ENCODE peak calls at places on chromosomes 13 and 19, in ten cellular contexts. E is body of pancreas, R is A549, Y is endothelial cell, N is fibroblast of mammary gland, D is fibroblast of lung, U is IMR-90, A is tibial nerve, K is fibroblast of the aortic adventitia, O is RWPE1. B is an unnamed sample.

GRCh38 chr13:49022472-49023144 is 46.9 kb downstream of the FNDC3A start:
- DNase-seq in R (no peak), U (peak), K (peak), D (peak), O (no peak), A (no peak), N (peak), E (no peak), Y (no peak), B (no peak)

GRCh38 chr13:46185634-46186033 is 3.7 kb upstream of the LCP1 start:
- DNase-seq in R (no peak), U (no peak), O (no peak), D (no peak), K (no peak), A (no peak), N (no peak), E (no peak), Y (no peak), B (no peak)

GRCh38 chr19:23440791-23441190 is 45.5 kb upstream of the ZNF91 start:
- DNase-seq in D (no peak), Y (no peak), R (peak), E (no peak), K (no peak), U (no peak), A (no peak), N (no peak), O (no peak), B (peak)

GRCh38 chr13:40170982-40171381 is 495.5 kb downstream of the FOXO1 start:
- DNase-seq in N (no peak), Y (no peak), O (no peak), U (no peak), A (no peak), K (no peak), E (no peak), R (no peak), D (no peak), B (peak)

GRCh38 chr13:50126378-50127016 is 111.3 kb downstream of the KCNRG start:
- DNase-seq in D (peak), U (peak), N (peak), K (peak), R (peak), E (no peak), Y (no peak), A (no peak), O (no peak), B (peak)

GRCh38 chr13:77448689-77449088 is 86.8 kb upstream of the SCEL start:
- DNase-seq in N (no peak), Y (no peak), K (no peak), O (no peak), E (no peak), U (no peak), D (no peak), R (no peak), A (no peak), B (no peak)

GRCh38 chr13:40187836-40188591 is 478.4 kb downstream of the FOXO1 start:
- DNase-seq in N (no peak), U (no peak), O (no peak), K (no peak), E (no peak), A (no peak), Y (no peak), D (no peak), R (no peak), B (peak)

GRCh38 chr19:13981021-13981420 is 25.1 kb downstream of the RFX1 start:
- DNase-seq in D (no peak), E (no peak), Y (no peak), K (no peak), A (no peak), U (no peak), N (no peak), R (no peak), O (no peak), B (no peak)

GRCh38 chr13:97426695-97427094 is 7.3 kb upstream of the RAP2A start:
- DNase-seq in O (no peak), R (no peak), K (no peak), D (no peak), N (no peak), U (no peak), Y (no peak), A (no peak), E (no peak), B (no peak)

GRCh38 chr19:8363803-8364771 is at the start of gene ANGPTL4:
- DNase-seq in A (peak), R (peak), O (peak), Y (peak), U (peak), D (peak), E (peak), N (peak), K (peak), B (peak)

DNA sequence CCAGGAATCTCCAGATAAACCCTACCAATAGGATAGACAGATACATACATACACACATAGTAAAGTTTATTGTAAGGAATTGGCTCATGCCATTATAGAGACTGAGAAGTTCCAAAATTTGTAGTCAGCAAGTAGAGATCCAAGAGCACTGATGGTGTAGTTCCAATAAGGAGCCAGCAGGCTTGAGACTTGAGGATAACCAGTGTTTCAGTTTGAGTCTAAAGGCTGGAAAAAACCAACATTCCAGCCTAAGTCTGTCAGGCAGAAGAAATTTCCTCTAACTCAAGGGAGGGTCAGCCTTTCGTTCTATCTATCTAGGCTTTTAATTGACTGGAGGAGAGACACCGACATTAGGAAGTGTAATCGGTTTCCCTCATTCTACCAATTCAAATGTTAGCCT is 110.2 kb upstream of the TSHZ3 start:
- DNase-seq in Y (no peak), E (no peak), O (no peak), R (no peak), D (no peak), N (peak), A (no peak), U (no peak), K (no peak), B (no peak)
- TF ChIP-seq CTCF in Y (peak), E (no peak), O (no peak), R (no peak), D (no peak), N (no peak), A (no peak), U (peak), K (peak), B (no peak)

DNA sequence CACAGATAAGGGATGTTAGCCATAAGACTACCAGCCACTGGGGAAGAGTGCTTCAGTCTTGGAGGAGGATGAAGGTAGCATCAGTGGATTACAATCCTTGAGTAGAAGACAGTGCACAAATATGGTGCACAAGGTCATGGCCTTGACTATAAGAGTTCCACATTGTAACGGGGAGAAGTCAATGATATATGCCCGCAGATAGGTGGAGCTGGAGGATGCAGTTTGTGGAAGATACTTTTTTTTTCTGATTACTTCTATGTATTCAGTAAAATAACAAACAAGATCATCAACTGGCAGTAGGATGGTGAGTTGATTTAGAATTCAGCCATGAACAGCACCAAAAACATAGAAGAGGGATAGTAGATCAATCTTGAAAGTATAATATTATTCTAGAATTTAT is 926.8 kb upstream of the MIR17HG start:
- DNase-seq in K (peak), N (peak), U (peak), O (no peak), E (no peak), A (no peak), D (peak), R (no peak), Y (no peak), B (no peak)
- TF ChIP-seq CTCF in K (peak), N (peak), U (peak), O (no peak), E (no peak), A (no peak), D (peak), R (no peak), Y (no peak), B (no peak)

GRCh38 chr19:3122512-3122870 is 13.3 kb upstream of the GNA15 start:
- DNase-seq in O (no peak), U (no peak), A (no peak), E (no peak), Y (no peak), N (no peak), D (no peak), K (no peak), R (no peak), B (no peak)
- TF ChIP-seq CTCF in O (no peak), U (no peak), A (no peak), E (no peak), Y (no peak), N (no peak), D (no peak), K (no peak), R (no peak), B (no peak)

DNA sequence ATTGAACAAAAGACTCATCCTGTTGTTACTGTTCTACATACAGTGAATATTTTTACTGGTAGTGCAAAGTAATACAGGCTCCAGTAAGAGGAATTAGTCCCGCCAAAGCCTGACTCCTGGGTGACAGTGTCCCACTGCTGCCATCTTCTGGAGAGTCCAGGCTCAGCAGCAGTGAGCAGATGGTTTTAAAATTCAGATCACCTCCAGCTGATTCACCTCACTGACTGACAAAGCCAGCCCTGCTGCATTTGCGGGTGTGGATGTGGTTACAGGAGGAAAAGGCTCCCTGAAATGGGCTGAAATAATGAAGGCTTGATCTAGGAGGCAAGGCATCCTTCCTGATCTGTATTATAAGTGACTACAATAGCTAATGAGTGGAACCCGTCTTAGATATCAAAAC is 18.3 kb downstream of the PABPC3 start:
- DNase-seq in E (peak), Y (peak), D (peak), U (peak), K (peak), R (peak), A (peak), O (peak), N (peak), B (peak)
- TF ChIP-seq CTCF in E (peak), Y (peak), D (peak), U (peak), K (peak), R (peak), A (peak), O (peak), N (peak), B (peak)

DNA sequence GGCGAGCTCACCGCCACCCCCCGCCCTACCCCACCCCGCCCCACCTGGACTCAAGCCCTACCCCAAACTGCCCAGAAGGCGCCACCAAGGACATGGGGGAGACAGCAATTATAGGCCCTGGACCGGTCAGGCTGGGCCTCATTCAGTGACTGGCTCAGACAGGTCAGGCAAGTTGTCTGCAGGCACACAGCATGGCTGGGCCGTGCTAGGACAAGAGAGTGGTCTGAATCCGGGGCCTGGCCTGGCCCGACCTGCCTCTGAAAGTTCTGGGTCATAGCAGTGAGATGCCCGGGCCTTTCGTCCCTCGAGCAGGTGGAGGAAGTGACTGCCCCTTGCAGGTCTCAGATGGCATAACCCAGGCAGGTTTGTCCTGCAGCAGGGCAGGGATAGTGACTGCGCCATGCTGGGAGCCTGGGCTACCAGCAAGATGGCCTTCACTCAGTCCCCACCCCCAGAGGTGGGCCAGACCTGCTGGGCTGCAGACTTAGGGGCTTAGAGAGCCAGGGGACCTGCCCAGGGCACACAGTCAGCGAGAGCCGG is 21.0 kb downstream of the COMP start:
- DNase-seq in U (no peak), D (no peak), O (no peak), E (no peak), Y (no peak), N (no peak), K (no peak), R (no peak), A (no peak), B (no peak)
- TF ChIP-seq CTCF in U (no peak), D (no peak), O (no peak), E (no peak), Y (no peak), N (no peak), K (no peak), R (no peak), A (no peak), B (no peak)

GRCh38 chr19:9828551-9829063 is 889 bp downstream of the UBL5 start:
- DNase-seq in K (no peak), A (no peak), Y (no peak), O (no peak), N (no peak), E (no peak), D (no peak), R (no peak), U (no peak), B (no peak)

GRCh38 chr19:9818734-9819589 is at the start of gene FBXL12:
- DNase-seq in N (peak), D (peak), U (peak), R (peak), K (peak), A (peak), Y (peak), E (peak), O (peak), B (peak)

GRCh38 chr19:9819590-9819898 is 665 bp upstream of the FBXL12 start:
- DNase-seq in Y (no peak), R (peak), K (no peak), O (no peak), E (no peak), U (no peak), N (no peak), D (no peak), A (no peak), B (no peak)

GRCh38 chr19:9827325-9828238 is at the start of gene UBL5:
- DNase-seq in R (peak), K (peak), A (peak), O (peak), U (peak), D (peak), E (peak), N (peak), Y (peak), B (peak)

DNA sequence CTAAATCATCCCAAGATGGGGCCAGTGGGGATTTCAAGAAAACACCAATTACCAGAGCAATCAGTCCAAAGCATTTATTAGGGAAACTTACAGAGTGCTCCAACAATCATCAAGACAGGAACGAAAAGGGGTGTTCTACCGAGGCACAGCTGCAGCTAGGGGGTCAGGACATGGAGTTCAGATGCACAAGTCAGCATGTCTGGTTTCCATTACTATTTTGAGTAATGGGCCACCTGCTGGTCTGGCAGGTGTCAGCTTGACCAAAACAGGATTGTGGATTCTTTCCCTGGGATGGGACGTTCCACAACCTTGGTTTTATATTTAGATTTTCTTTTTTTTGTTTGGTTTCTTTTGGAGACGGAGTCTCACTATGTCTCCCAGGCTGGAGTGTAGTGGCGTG is 3.9 kb upstream of the UBL5 start:
- DNase-seq in Y (no peak), O (no peak), K (no peak), R (no peak), D (no peak), E (no peak), N (no peak), U (no peak), A (no peak), B (no peak)
- TF ChIP-seq CTCF in Y (no peak), O (no peak), K (no peak), R (no peak), D (no peak), E (no peak), N (no peak), U (no peak), A (no peak), B (no peak)